ENCODE peak calls at places on chromosomes 1 and 21, in four cellular contexts. One of them, this sample, is unnamed.

GRCh38 chr1:244035358-244035757 is 15.7 kb upstream of the ZBTB18 start:
- DNase-seq in IMR-90: no peak
- DNase-seq in myocyte: no peak
- DNase-seq in NAMALWA: no peak
- DNase-seq in this sample: no peak

GRCh38 chr1:62826892-62827291 is 43.0 kb downstream of the ATG4C start:
- DNase-seq in IMR-90: peak; percentile 5
- DNase-seq in myocyte: no peak
- DNase-seq in NAMALWA: no peak
- DNase-seq in this sample: no peak

GRCh38 chr1:159951016-159951415 is 3.0 kb downstream of the SLAMF9 start:
- DNase-seq in IMR-90: no peak
- DNase-seq in myocyte: no peak
- DNase-seq in NAMALWA: no peak
- DNase-seq in this sample: no peak

GRCh38 chr1:161439280-161440232 is 65.7 kb upstream of the FCGR2A start:
- DNase-seq in IMR-90: peak; percentile 33
- DNase-seq in myocyte: peak; percentile 23
- DNase-seq in NAMALWA: peak; percentile 42
- DNase-seq in this sample: no peak

GRCh38 chr1:209651148-209651547 is 1.1 kb downstream of the LAMB3 start:
- DNase-seq in IMR-90: peak; percentile 56
- DNase-seq in myocyte: peak; percentile 77
- DNase-seq in NAMALWA: no peak
- DNase-seq in this sample: no peak

GRCh38 chr1:211654838-211655787 is 20.3 kb downstream of the NEK2 start:
- DNase-seq in IMR-90: peak; percentile 84
- DNase-seq in myocyte: peak; percentile 85
- DNase-seq in NAMALWA: peak; percentile 84
- DNase-seq in this sample: peak; percentile 87

GRCh38 chr1:69126761-69127160 is 441.0 kb upstream of the LRRC7 start:
- DNase-seq in IMR-90: no peak
- DNase-seq in myocyte: no peak
- DNase-seq in NAMALWA: no peak
- DNase-seq in this sample: no peak

GRCh38 chr1:25643962-25644361 is 27.4 kb downstream of the MAN1C1 start:
- DNase-seq in IMR-90: no peak
- DNase-seq in myocyte: no peak
- DNase-seq in NAMALWA: no peak
- DNase-seq in this sample: no peak

GRCh38 chr21:43364851-43365424 is 62.0 kb downstream of the SIK1 start:
- DNase-seq in IMR-90: no peak
- DNase-seq in myocyte: no peak
- DNase-seq in NAMALWA: no peak
- DNase-seq in this sample: no peak

GRCh38 chr1:41009466-41009865 is 12.1 kb downstream of the SLFNL1 start:
- DNase-seq in IMR-90: no peak
- DNase-seq in myocyte: no peak
- DNase-seq in NAMALWA: no peak
- DNase-seq in this sample: no peak